ENCODE peak calls at places on chromosomes 1 and 21, in nine cellular contexts. E is astrocyte; O is CD8-positive, alpha-beta memory T cell; W is heart left ventricle; I is heart right ventricle; S is T-helper 22 cell; B is NCI-H1105 treated with DMSO at 0.1 percent for 48 hours; U is lower leg skin; N is EL. M is an unnamed sample.

GRCh38 chr1:63321788-63322247 is 549 bp upstream of the FOXD3 start:
- DNase-seq in E (no peak), O (no peak), W (no peak), I (no peak), S (no peak), B (peak; percentile 30), U (peak; percentile 36), N (no peak), M (no peak)

GRCh38 chr21:31117046-31117916 is 79.0 kb upstream of the KRTAP19-8 start:
- DNase-seq in E (peak; percentile 86), O (no peak), W (no peak), I (no peak), S (no peak), B (no peak), U (no peak), N (peak; percentile 71), M (no peak)

GRCh38 chr1:24393892-24394291 is 19.7 kb downstream of the STPG1 start:
- DNase-seq in E (peak; percentile 71), O (no peak), W (no peak), I (no peak), S (no peak), B (no peak), U (peak; percentile 64), N (peak; percentile 90), M (no peak)

GRCh38 chr1:23619299-23620188 is 60.2 kb upstream of the ID3 start:
- DNase-seq in E (peak; percentile 13), O (peak; percentile 82), W (no peak), I (peak; percentile 17), S (peak; percentile 86), B (no peak), U (no peak), N (no peak), M (peak; percentile 65)

GRCh38 chr1:6162341-6162740 is 17.8 kb downstream of the CHD5 start:
- DNase-seq in E (no peak), O (no peak), W (peak; percentile 27), I (no peak), S (no peak), B (no peak), U (no peak), N (no peak), M (no peak)

GRCh38 chr1:115336741-115337140 is 1.3 kb downstream of the NGF start:
- DNase-seq in E (no peak), O (no peak), W (no peak), I (no peak), S (no peak), B (peak; percentile 57), U (peak; percentile 67), N (no peak), M (no peak)

GRCh38 chr1:33397994-33398393 is 32.9 kb downstream of the PHC2 start:
- DNase-seq in E (no peak), O (no peak), W (no peak), I (no peak), S (no peak), B (no peak), U (no peak), N (no peak), M (no peak)

GRCh38 chr1:47434051-47434842 is 3.6 kb upstream of the FOXD2 start:
- DNase-seq in E (peak; percentile 34), O (no peak), W (peak; percentile 78), I (peak; percentile 49), S (no peak), B (no peak), U (peak; percentile 92), N (peak; percentile 47), M (no peak)

GRCh38 chr1:176149939-176150807 is 56.9 kb downstream of the COP1 start:
- DNase-seq in E (no peak), O (no peak), W (no peak), I (no peak), S (no peak), B (no peak), U (no peak), N (no peak), M (no peak)

GRCh38 chr1:114134518-114134917 is 19.2 kb downstream of the SYT6 start:
- DNase-seq in E (no peak), O (no peak), W (no peak), I (no peak), S (no peak), B (no peak), U (no peak), N (no peak), M (no peak)

GRCh38 chr1:8866792-8867415 is 11.6 kb downstream of the ENO1 start:
- DNase-seq in E (no peak), O (no peak), W (no peak), I (no peak), S (no peak), B (no peak), U (no peak), N (peak; percentile 48), M (no peak)

GRCh38 chr21:35635261-35635660 is 425.1 kb downstream of the SETD4 start:
- DNase-seq in E (peak; percentile 88), O (no peak), W (no peak), I (no peak), S (no peak), B (no peak), U (no peak), N (peak; percentile 98), M (no peak)

GRCh38 chr1:110189181-110189580 is 20.9 kb upstream of the KCNC4 start:
- DNase-seq in E (no peak), O (no peak), W (peak; percentile 16), I (no peak), S (no peak), B (no peak), U (no peak), N (no peak), M (no peak)

GRCh38 chr1:240946926-240947325 is 335.0 kb upstream of the GREM2 start:
- DNase-seq in E (peak; percentile 18), O (no peak), W (no peak), I (no peak), S (no peak), B (no peak), U (no peak), N (peak; percentile 59), M (no peak)

GRCh38 chr1:153548722-153549695 is at the start of gene S100A3:
- DNase-seq in E (peak; percentile 84), O (no peak), W (no peak), I (peak; percentile 83), S (no peak), B (no peak), U (peak; percentile 95), N (peak; percentile 94), M (no peak)

M was measured in effector CD8-positive, alpha-beta T cell.